ENCODE peak calls at places on chromosomes 4 and X, in ten cellular contexts. F is Peyer's patch; K is SHP77 treated with DMSO at 0.1 percent for 48 hours; H is activated CD4-positive, alpha-beta T cell treated with anti-CD3 and anti-CD28 coated beads, Interleukin-2, amount 50 U/mL, for 1 hour; P is uterus; Q is AG08396; I is germinal center; S is ascending aorta; O is activated T-cell treated with anti-CD3 and anti-CD28 coated beads for 48 hours; U is WERI-Rb-1. E is an unnamed sample.

GRCh38 chr4:109207060-109207459 is 95.4 kb downstream of the COL25A1 start:
- DNase-seq in I (no peak), F (no peak), S (no peak), H (no peak), Q (no peak), O (no peak), K (no peak), U (no peak), P (no peak), E (no peak)

GRCh38 chr4:23773884-23774636 is 115.8 kb downstream of the PPARGC1A start:
- DNase-seq in Q (no peak), S (no peak), O (no peak), F (no peak), U (no peak), H (no peak), P (no peak), I (no peak), K (no peak), E (no peak)

GRCh38 chr4:144183165-144183564 is 42.6 kb upstream of the GYPA start:
- DNase-seq in P (no peak), U (no peak), K (no peak), F (no peak), Q (no peak), S (no peak), H (no peak), O (no peak), I (no peak), E (no peak)

GRCh38 chr4:26141916-26142638 is 178.7 kb upstream of the RBPJ start:
- DNase-seq in P (peak), I (peak), K (no peak), Q (peak), S (peak), O (no peak), H (no peak), U (no peak), F (peak), E (no peak)

GRCh38 chr4:10354746-10355145 is 102.5 kb downstream of the ZNF518B start:
- DNase-seq in H (no peak), P (no peak), F (no peak), S (no peak), O (no peak), U (no peak), Q (no peak), K (no peak), I (no peak), E (no peak)

GRCh38 chr4:65917486-65917885 is 247.2 kb upstream of the EPHA5 start:
- DNase-seq in Q (no peak), F (no peak), S (no peak), H (no peak), U (no peak), O (no peak), K (no peak), I (no peak), P (no peak), E (no peak)

GRCh38 chr4:93436000-93436626 is 392.4 kb upstream of the ATOH1 start:
- DNase-seq in O (no peak), H (no peak), Q (no peak), F (no peak), S (no peak), P (no peak), K (no peak), U (no peak), I (no peak), E (no peak)

GRCh38 chr4:186726440-186727148 is 2.9 kb upstream of the FAT1 start:
- DNase-seq in Q (peak), K (peak), H (no peak), O (no peak), F (no peak), I (no peak), U (no peak), P (peak), S (peak), E (no peak)

GRCh38 chrX:18873189-18873791 is 110.6 kb downstream of the PHKA2 start:
- DNase-seq in K (no peak), F (no peak), Q (peak), H (no peak), O (peak), I (no peak), S (no peak), U (no peak), P (peak), E (no peak)

GRCh38 chr4:145808848-145809512 is 129.0 kb downstream of the C4orf51 start:
- DNase-seq in U (no peak), I (no peak), Q (no peak), O (no peak), K (no peak), S (no peak), F (no peak), H (no peak), P (no peak), E (no peak)

GRCh38 chr4:168615294-168615693 is 118.4 kb downstream of the PALLD start:
- DNase-seq in S (no peak), Q (peak), U (no peak), I (no peak), H (no peak), O (no peak), P (no peak), F (no peak), K (no peak), E (no peak)

GRCh38 chrX:50769389-50770063 is 44.5 kb downstream of the SHROOM4 start:
- DNase-seq in O (no peak), U (no peak), P (no peak), Q (no peak), S (no peak), K (no peak), H (no peak), F (no peak), I (no peak), E (no peak)

GRCh38 chrX:153816821-153817220 is 13.5 kb downstream of the PDZD4 start:
- DNase-seq in I (no peak), K (no peak), F (no peak), U (no peak), Q (no peak), P (no peak), S (no peak), H (peak), O (peak), E (peak)

GRCh38 chrX:124194209-124194608 is 138.3 kb upstream of the TEX13D start:
- DNase-seq in K (no peak), U (no peak), H (no peak), Q (no peak), O (no peak), S (no peak), I (no peak), F (no peak), P (no peak), E (no peak)

GRCh38 chr4:148776944-148777343 is 334.7 kb upstream of the NR3C2 start:
- DNase-seq in H (no peak), F (no peak), O (no peak), P (no peak), S (no peak), I (no peak), U (no peak), Q (peak), K (no peak), E (no peak)

GRCh38 chrX:150863191-150863590 is 35.3 kb downstream of the CD99L2 start:
- DNase-seq in Q (no peak), O (no peak), F (no peak), I (no peak), P (no peak), H (no peak), S (no peak), U (no peak), K (no peak), E (no peak)

GRCh38 chrX:3733043-3733430 is 19.6 kb upstream of the PRKX start:
- DNase-seq in Q (no peak), O (no peak), S (no peak), F (no peak), H (no peak), P (no peak), I (no peak), U (no peak), K (no peak), E (no peak)

GRCh38 chr4:78720994-78721677 is 55.0 kb upstream of the BMP2K start:
- DNase-seq in F (no peak), K (no peak), Q (no peak), U (no peak), I (no peak), H (peak), P (peak), S (no peak), O (peak), E (no peak)

GRCh38 chrX:119132961-119133360 is 5.3 kb upstream of the KIAA1210 start:
- DNase-seq in Q (no peak), H (no peak), F (no peak), S (no peak), U (no peak), P (no peak), I (no peak), K (no peak), O (no peak), E (no peak)

GRCh38 chrX:143701460-143701859 is 19.1 kb downstream of the SPANXN2 start:
- DNase-seq in Q (no peak), H (no peak), U (no peak), K (no peak), P (no peak), S (no peak), I (no peak), F (no peak), O (no peak), E (no peak)

GRCh38 chrX:1248381-1249061 is 20.1 kb upstream of the CSF2RA start:
- DNase-seq in Q (no peak), U (peak), K (no peak), S (no peak), F (no peak), O (no peak), H (no peak), P (no peak), I (no peak), E (peak)

GRCh38 chr4:47045261-47045660 is 13.9 kb downstream of the GABRB1 start:
- DNase-seq in O (no peak), I (no peak), K (no peak), P (no peak), Q (no peak), S (no peak), U (no peak), F (no peak), H (no peak), E (no peak)

E was measured in stimulated activated naive CD4-positive, alpha-beta T cell treated with Interleukin-2 at 50 U/mL for 16 hours.